ENCODE peak calls at places on chromosomes 3 and 15, in ten cellular contexts. One of them, this sample, is unnamed.

GRCh38 chr3:17136251-17136721 is 251.5 kb downstream of the PLCL2 start:
- DNase-seq in cardiac muscle cell: no peak
- DNase-seq in type B pancreatic cell: no peak
- DNase-seq in CD8-positive, alpha-beta T cell: no peak
- DNase-seq in GM13976: no peak
- DNase-seq in HCT116: no peak
- DNase-seq in H9: no peak
- DNase-seq in neural crest cell: no peak
- DNase-seq in ovary: peak
- DNase-seq in Caco-2: no peak
- DNase-seq in this sample: no peak

GRCh38 chr15:56866798-56867197 is 51.6 kb upstream of the TCF12 start:
- DNase-seq in cardiac muscle cell: no peak
- DNase-seq in type B pancreatic cell: no peak
- DNase-seq in CD8-positive, alpha-beta T cell: no peak
- DNase-seq in GM13976: no peak
- DNase-seq in HCT116: no peak
- DNase-seq in H9: no peak
- DNase-seq in neural crest cell: no peak
- DNase-seq in ovary: no peak
- DNase-seq in Caco-2: no peak
- DNase-seq in this sample: no peak

GRCh38 chr3:44284949-44285348 is 43.3 kb downstream of the TOPAZ1 start:
- DNase-seq in cardiac muscle cell: no peak
- DNase-seq in type B pancreatic cell: no peak
- DNase-seq in CD8-positive, alpha-beta T cell: no peak
- DNase-seq in GM13976: no peak
- DNase-seq in HCT116: no peak
- DNase-seq in H9: no peak
- DNase-seq in neural crest cell: no peak
- DNase-seq in ovary: no peak
- DNase-seq in Caco-2: no peak
- DNase-seq in this sample: no peak

GRCh38 chr3:101131767-101132166 is 138.5 kb upstream of the ABI3BP start:
- DNase-seq in cardiac muscle cell: no peak
- DNase-seq in type B pancreatic cell: no peak
- DNase-seq in CD8-positive, alpha-beta T cell: no peak
- DNase-seq in GM13976: no peak
- DNase-seq in HCT116: no peak
- DNase-seq in H9: no peak
- DNase-seq in neural crest cell: no peak
- DNase-seq in ovary: no peak
- DNase-seq in Caco-2: no peak
- DNase-seq in this sample: no peak

GRCh38 chr3:170690133-170690981 is 104.5 kb upstream of the SLC7A14 start:
- DNase-seq in cardiac muscle cell: peak
- DNase-seq in type B pancreatic cell: peak
- DNase-seq in CD8-positive, alpha-beta T cell: peak
- DNase-seq in GM13976: peak
- DNase-seq in HCT116: peak
- DNase-seq in H9: peak
- DNase-seq in neural crest cell: peak
- DNase-seq in ovary: peak
- DNase-seq in Caco-2: peak
- DNase-seq in this sample: peak

GRCh38 chr15:67501177-67501835 is 19.6 kb upstream of the C15orf61 start:
- DNase-seq in cardiac muscle cell: peak
- DNase-seq in type B pancreatic cell: no peak
- DNase-seq in CD8-positive, alpha-beta T cell: no peak
- DNase-seq in GM13976: peak
- DNase-seq in HCT116: no peak
- DNase-seq in H9: no peak
- DNase-seq in neural crest cell: no peak
- DNase-seq in ovary: no peak
- DNase-seq in Caco-2: no peak
- DNase-seq in this sample: no peak

GRCh38 chr3:184284696-184285095 is 8.9 kb downstream of the ECE2 start:
- DNase-seq in cardiac muscle cell: peak
- DNase-seq in type B pancreatic cell: no peak
- DNase-seq in CD8-positive, alpha-beta T cell: peak
- DNase-seq in GM13976: peak
- DNase-seq in HCT116: peak
- DNase-seq in H9: peak
- DNase-seq in neural crest cell: peak
- DNase-seq in ovary: no peak
- DNase-seq in Caco-2: peak
- DNase-seq in this sample: peak

GRCh38 chr3:64266065-64266874 is 41.0 kb upstream of the PRICKLE2 start:
- DNase-seq in cardiac muscle cell: peak
- DNase-seq in type B pancreatic cell: no peak
- DNase-seq in CD8-positive, alpha-beta T cell: no peak
- DNase-seq in GM13976: no peak
- DNase-seq in HCT116: no peak
- DNase-seq in H9: no peak
- DNase-seq in neural crest cell: no peak
- DNase-seq in ovary: no peak
- DNase-seq in Caco-2: peak
- DNase-seq in this sample: no peak

GRCh38 chr3:66113542-66113941 is 74.8 kb upstream of the MAGI1 start:
- DNase-seq in cardiac muscle cell: no peak
- DNase-seq in type B pancreatic cell: no peak
- DNase-seq in CD8-positive, alpha-beta T cell: no peak
- DNase-seq in GM13976: no peak
- DNase-seq in HCT116: no peak
- DNase-seq in H9: no peak
- DNase-seq in neural crest cell: no peak
- DNase-seq in ovary: no peak
- DNase-seq in Caco-2: no peak
- DNase-seq in this sample: no peak

GRCh38 chr3:133661454-133662255 is at the start of gene TOPBP1:
- DNase-seq in cardiac muscle cell: peak
- DNase-seq in type B pancreatic cell: peak
- DNase-seq in CD8-positive, alpha-beta T cell: peak
- DNase-seq in GM13976: peak
- DNase-seq in HCT116: peak
- DNase-seq in H9: peak
- DNase-seq in neural crest cell: peak
- DNase-seq in ovary: peak
- DNase-seq in Caco-2: peak
- DNase-seq in this sample: peak

GRCh38 chr3:67595424-67595823 is 59.0 kb downstream of the SUCLG2 start:
- DNase-seq in cardiac muscle cell: no peak
- DNase-seq in type B pancreatic cell: no peak
- DNase-seq in CD8-positive, alpha-beta T cell: no peak
- DNase-seq in GM13976: no peak
- DNase-seq in HCT116: no peak
- DNase-seq in H9: no peak
- DNase-seq in neural crest cell: no peak
- DNase-seq in ovary: no peak
- DNase-seq in Caco-2: no peak
- DNase-seq in this sample: no peak

GRCh38 chr3:67598814-67599556 is 55.4 kb downstream of the SUCLG2 start:
- DNase-seq in cardiac muscle cell: no peak
- DNase-seq in type B pancreatic cell: no peak
- DNase-seq in CD8-positive, alpha-beta T cell: no peak
- DNase-seq in GM13976: no peak
- DNase-seq in HCT116: no peak
- DNase-seq in H9: no peak
- DNase-seq in neural crest cell: no peak
- DNase-seq in ovary: no peak
- DNase-seq in Caco-2: no peak
- DNase-seq in this sample: no peak

DNA sequence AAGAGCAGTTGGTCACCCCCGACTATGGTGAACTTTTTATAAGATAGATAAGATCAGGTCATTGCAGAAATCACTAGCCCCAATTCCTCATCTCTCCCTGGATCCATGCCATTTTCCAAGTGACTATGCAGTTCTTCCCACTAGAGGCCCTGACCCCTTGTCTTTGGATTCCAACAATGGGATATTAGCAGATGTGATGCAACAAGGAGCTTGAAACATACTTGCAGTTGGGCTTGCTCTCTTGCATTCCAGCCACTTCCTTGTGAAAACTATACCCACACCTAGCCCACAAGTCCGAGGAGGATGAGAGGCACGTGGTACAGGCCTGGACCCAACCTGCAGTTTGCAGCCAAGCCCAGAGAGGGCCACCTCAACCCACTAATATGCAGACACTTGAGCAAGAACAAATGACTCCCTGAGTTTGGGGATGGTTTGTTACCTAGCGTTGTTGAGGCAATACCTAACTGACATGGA is 60.6 kb downstream of the SUCLG2 start:
- DNase-seq in cardiac muscle cell: peak
- DNase-seq in type B pancreatic cell: no peak
- DNase-seq in CD8-positive, alpha-beta T cell: no peak
- DNase-seq in GM13976: no peak
- DNase-seq in HCT116: no peak
- DNase-seq in H9: peak
- DNase-seq in neural crest cell: no peak
- DNase-seq in ovary: no peak
- DNase-seq in Caco-2: peak
- DNase-seq in this sample: peak
- TF ChIP-seq CTCF in cardiac muscle cell: peak
- TF ChIP-seq CTCF in type B pancreatic cell: no peak
- TF ChIP-seq CTCF in CD8-positive, alpha-beta T cell: no peak
- TF ChIP-seq CTCF in GM13976: no peak
- TF ChIP-seq CTCF in HCT116: peak
- TF ChIP-seq CTCF in H9: peak
- TF ChIP-seq CTCF in neural crest cell: no peak
- TF ChIP-seq CTCF in ovary: no peak
- TF ChIP-seq CTCF in Caco-2: no peak
- TF ChIP-seq CTCF in this sample: no peak

DNA sequence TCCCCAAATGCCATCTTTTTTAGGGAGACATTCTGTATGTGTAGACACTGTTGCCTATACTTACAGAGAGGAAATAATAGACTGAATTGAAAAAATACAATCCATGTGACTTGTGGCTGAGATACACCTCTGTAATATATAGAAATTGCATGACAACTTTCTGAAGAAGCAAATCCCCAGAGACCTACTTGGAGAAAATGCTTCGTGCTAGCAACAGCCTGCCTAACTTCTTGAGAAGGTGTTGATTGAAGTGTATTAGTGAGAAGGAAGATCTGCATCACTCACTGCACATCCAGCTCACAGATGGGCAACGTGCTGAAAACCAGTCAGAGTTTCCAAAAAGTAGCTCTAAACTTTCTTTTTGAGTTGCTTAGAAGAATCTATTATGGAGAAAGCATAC is 404.1 kb downstream of the EPHB1 start:
- DNase-seq in cardiac muscle cell: no peak
- DNase-seq in type B pancreatic cell: no peak
- DNase-seq in CD8-positive, alpha-beta T cell: no peak
- DNase-seq in GM13976: no peak
- DNase-seq in HCT116: no peak
- DNase-seq in H9: no peak
- DNase-seq in neural crest cell: no peak
- DNase-seq in ovary: no peak
- DNase-seq in Caco-2: no peak
- DNase-seq in this sample: no peak
- TF ChIP-seq CTCF in cardiac muscle cell: no peak
- TF ChIP-seq CTCF in type B pancreatic cell: no peak
- TF ChIP-seq CTCF in CD8-positive, alpha-beta T cell: no peak
- TF ChIP-seq CTCF in GM13976: no peak
- TF ChIP-seq CTCF in HCT116: no peak
- TF ChIP-seq CTCF in H9: no peak
- TF ChIP-seq CTCF in neural crest cell: no peak
- TF ChIP-seq CTCF in ovary: no peak
- TF ChIP-seq CTCF in Caco-2: no peak
- TF ChIP-seq CTCF in this sample: no peak

GRCh38 chr3:42633544-42633943 is 20.0 kb upstream of the ZBTB47 start:
- DNase-seq in cardiac muscle cell: no peak
- DNase-seq in type B pancreatic cell: no peak
- DNase-seq in CD8-positive, alpha-beta T cell: no peak
- DNase-seq in GM13976: no peak
- DNase-seq in HCT116: no peak
- DNase-seq in H9: no peak
- DNase-seq in neural crest cell: no peak
- DNase-seq in ovary: no peak
- DNase-seq in Caco-2: no peak
- DNase-seq in this sample: no peak

GRCh38 chr3:42638339-42638842 is 15.1 kb upstream of the ZBTB47 start:
- DNase-seq in cardiac muscle cell: no peak
- DNase-seq in type B pancreatic cell: no peak
- DNase-seq in CD8-positive, alpha-beta T cell: no peak
- DNase-seq in GM13976: no peak
- DNase-seq in HCT116: no peak
- DNase-seq in H9: no peak
- DNase-seq in neural crest cell: no peak
- DNase-seq in ovary: no peak
- DNase-seq in Caco-2: no peak
- DNase-seq in this sample: no peak

GRCh38 chr3:42632146-42632545 is 21.4 kb upstream of the ZBTB47 start:
- DNase-seq in cardiac muscle cell: no peak
- DNase-seq in type B pancreatic cell: no peak
- DNase-seq in CD8-positive, alpha-beta T cell: no peak
- DNase-seq in GM13976: no peak
- DNase-seq in HCT116: no peak
- DNase-seq in H9: no peak
- DNase-seq in neural crest cell: no peak
- DNase-seq in ovary: no peak
- DNase-seq in Caco-2: no peak
- DNase-seq in this sample: no peak

GRCh38 chr3:42637001-42637400 is 16.5 kb upstream of the ZBTB47 start:
- DNase-seq in cardiac muscle cell: no peak
- DNase-seq in type B pancreatic cell: no peak
- DNase-seq in CD8-positive, alpha-beta T cell: no peak
- DNase-seq in GM13976: no peak
- DNase-seq in HCT116: no peak
- DNase-seq in H9: no peak
- DNase-seq in neural crest cell: no peak
- DNase-seq in ovary: no peak
- DNase-seq in Caco-2: no peak
- DNase-seq in this sample: no peak

GRCh38 chr3:42635111-42635510 is 18.4 kb upstream of the ZBTB47 start:
- DNase-seq in cardiac muscle cell: peak
- DNase-seq in type B pancreatic cell: no peak
- DNase-seq in CD8-positive, alpha-beta T cell: no peak
- DNase-seq in GM13976: no peak
- DNase-seq in HCT116: no peak
- DNase-seq in H9: no peak
- DNase-seq in neural crest cell: no peak
- DNase-seq in ovary: no peak
- DNase-seq in Caco-2: no peak
- DNase-seq in this sample: no peak
- TF ChIP-seq CTCF in cardiac muscle cell: peak
- TF ChIP-seq CTCF in type B pancreatic cell: peak
- TF ChIP-seq CTCF in CD8-positive, alpha-beta T cell: no peak
- TF ChIP-seq CTCF in GM13976: no peak
- TF ChIP-seq CTCF in HCT116: no peak
- TF ChIP-seq CTCF in H9: peak
- TF ChIP-seq CTCF in neural crest cell: peak
- TF ChIP-seq CTCF in ovary: no peak
- TF ChIP-seq CTCF in Caco-2: no peak
- TF ChIP-seq CTCF in this sample: no peak

GRCh38 chr15:40464595-40465185 is 6.1 kb upstream of the CHST14 start:
- DNase-seq in cardiac muscle cell: no peak
- DNase-seq in type B pancreatic cell: no peak
- DNase-seq in CD8-positive, alpha-beta T cell: no peak
- DNase-seq in GM13976: no peak
- DNase-seq in HCT116: no peak
- DNase-seq in H9: no peak
- DNase-seq in neural crest cell: no peak
- DNase-seq in ovary: no peak
- DNase-seq in Caco-2: no peak
- DNase-seq in this sample: no peak
- TF ChIP-seq CTCF in cardiac muscle cell: no peak
- TF ChIP-seq CTCF in type B pancreatic cell: no peak
- TF ChIP-seq CTCF in CD8-positive, alpha-beta T cell: no peak
- TF ChIP-seq CTCF in GM13976: no peak
- TF ChIP-seq CTCF in HCT116: no peak
- TF ChIP-seq CTCF in H9: no peak
- TF ChIP-seq CTCF in neural crest cell: no peak
- TF ChIP-seq CTCF in ovary: no peak
- TF ChIP-seq CTCF in Caco-2: no peak
- TF ChIP-seq CTCF in this sample: no peak

GRCh38 chr3:80043226-80043625 is 275.4 kb upstream of the ROBO1 start:
- DNase-seq in cardiac muscle cell: no peak
- DNase-seq in type B pancreatic cell: no peak
- DNase-seq in CD8-positive, alpha-beta T cell: no peak
- DNase-seq in GM13976: no peak
- DNase-seq in HCT116: no peak
- DNase-seq in H9: no peak
- DNase-seq in neural crest cell: no peak
- DNase-seq in ovary: no peak
- DNase-seq in Caco-2: no peak
- DNase-seq in this sample: no peak
- TF ChIP-seq CTCF in cardiac muscle cell: no peak
- TF ChIP-seq CTCF in type B pancreatic cell: no peak
- TF ChIP-seq CTCF in CD8-positive, alpha-beta T cell: no peak
- TF ChIP-seq CTCF in GM13976: no peak
- TF ChIP-seq CTCF in HCT116: no peak
- TF ChIP-seq CTCF in H9: no peak
- TF ChIP-seq CTCF in neural crest cell: no peak
- TF ChIP-seq CTCF in ovary: no peak
- TF ChIP-seq CTCF in Caco-2: no peak
- TF ChIP-seq CTCF in this sample: no peak